ENCODE peak calls at places on chromosomes 16 and 17, in four cellular contexts. U, Y, K and I are unnamed samples.
A peak's percentile ranks its signal among the peaks of the same experiment; 100 is the strongest.

GRCh38 chr16:84121007-84121406 is 4.3 kb upstream of the MBTPS1 start:
- DNase-seq in Y (no peak), K (no peak), U (no peak), I (no peak)

GRCh38 chr17:64441772-64442549 is 7.0 kb upstream of the MILR1 start:
- DNase-seq in Y (peak; percentile 30), U (no peak), K (no peak), I (peak; percentile 95)

GRCh38 chr16:4556580-4556979 is 440 bp downstream of the C16orf96 start:
- DNase-seq in U (no peak), K (no peak), Y (no peak), I (no peak)

GRCh38 chr17:63258785-63259184 is 187.3 kb downstream of the CYB561 start:
- DNase-seq in U (no peak), Y (no peak), K (no peak), I (no peak)

GRCh38 chr17:70144260-70144846 is 25.0 kb upstream of the KCNJ2 start:
- DNase-seq in K (no peak), U (peak; percentile 24), Y (no peak), I (no peak)

GRCh38 chr16:56438042-56438441 is 12.7 kb upstream of the AMFR start:
- DNase-seq in K (no peak), U (no peak), Y (no peak), I (no peak)

GRCh38 chr17:46978489-46979022 is 497 bp downstream of the RPRML start:
- DNase-seq in U (peak; percentile 60), K (peak; percentile 81), Y (no peak), I (peak; percentile 32)

GRCh38 chr17:44389723-44390202 is 314 bp upstream of the ITGA2B start:
- DNase-seq in Y (no peak), U (no peak), K (peak; percentile 29), I (no peak)

GRCh38 chr16:23949630-23950290 is 114.0 kb downstream of the PRKCB start:
- DNase-seq in Y (no peak), K (peak; percentile 80), U (no peak), I (no peak)

GRCh38 chr16:55651841-55652824 is 3.7 kb upstream of the SLC6A2 start:
- DNase-seq in Y (no peak), U (no peak), K (no peak), I (no peak)

GRCh38 chr16:14579266-14579665 is 50.8 kb downstream of the PARN start:
- DNase-seq in U (no peak), K (no peak), Y (no peak), I (no peak)

GRCh38 chr16:24950275-24950674 is 64.9 kb downstream of the ARHGAP17 start:
- DNase-seq in Y (no peak), K (no peak), U (no peak), I (no peak)

GRCh38 chr17:79146562-79146961 is 71.9 kb downstream of the ENGASE start:
- DNase-seq in K (no peak), Y (no peak), U (no peak), I (no peak)

GRCh38 chr17:28256881-28257280 is 62.1 kb upstream of the TMEM97 start:
- DNase-seq in Y (no peak), U (no peak), K (no peak), I (no peak)

GRCh38 chr17:43380307-43380706 is 18.5 kb upstream of the ARL4D start:
- DNase-seq in U (no peak), K (no peak), Y (no peak), I (no peak)

GRCh38 chr17:42288985-42289862 is 926 bp downstream of the STAT5A start:
- DNase-seq in K (peak; percentile 86), Y (peak; percentile 61), U (no peak), I (no peak)

GRCh38 chr17:82302991-82303943 is 14.1 kb downstream of the CD7 start:
- DNase-seq in K (no peak), Y (no peak), U (no peak), I (peak; percentile 38)

GRCh38 chr17:3639981-3640596 is 3.5 kb downstream of the CTNS start:
- DNase-seq in Y (peak; percentile 48), K (no peak), U (peak; percentile 22), I (no peak)

GRCh38 chr17:67487506-67487905 is 110.4 kb downstream of the PITPNC1 start:
- DNase-seq in U (no peak), K (no peak), Y (no peak), I (no peak)

GRCh38 chr16:49455181-49455990 is 81.8 kb downstream of the C16orf78 start:
- DNase-seq in Y (no peak), U (no peak), K (no peak), I (no peak)

GRCh38 chr16:60553316-60553801 is 1482.9 kb downstream of the CDH8 start:
- DNase-seq in K (no peak), U (peak; percentile 77), Y (no peak), I (no peak)

GRCh38 chr17:82361885-82362633 is 3.0 kb downstream of the TEX19 start:
- DNase-seq in U (no peak), K (no peak), Y (no peak), I (no peak)

GRCh38 chr17:44828919-44829557 is 1.0 kb downstream of the GJC1 start:
- DNase-seq in K (no peak), Y (no peak), U (no peak), I (peak; percentile 61)

GRCh38 chr16:71426880-71427615 is 14.8 kb downstream of the TLE7 start:
- DNase-seq in K (no peak), Y (no peak), U (no peak), I (no peak)

GRCh38 chr16:24689128-24689527 is 40.3 kb upstream of the TNRC6A start:
- DNase-seq in K (no peak), Y (no peak), U (peak; percentile 63), I (peak; percentile 18)

GRCh38 chr17:14464741-14465140 is 163.9 kb downstream of the HS3ST3B1 start:
- DNase-seq in U (no peak), K (no peak), Y (no peak), I (peak; percentile 88)

DNA sequence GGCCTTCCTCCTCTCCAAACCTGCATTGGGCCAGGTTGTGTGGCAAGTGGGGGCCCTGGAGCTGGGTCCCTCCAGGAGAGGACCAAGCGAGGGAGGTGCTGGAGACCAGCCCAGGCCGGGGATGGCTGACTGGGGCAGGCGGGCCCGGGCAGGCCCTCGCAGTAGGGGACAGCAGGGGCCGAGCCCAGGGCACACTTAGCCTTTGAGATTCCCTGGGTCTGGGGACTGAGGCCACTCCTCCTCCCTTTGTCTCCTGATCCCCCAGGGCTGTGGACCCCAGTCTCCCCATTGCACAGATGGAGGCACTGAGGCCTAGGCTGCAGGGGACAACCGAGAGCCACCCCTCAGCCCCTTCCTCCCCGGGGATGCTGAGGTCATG is 5.2 kb downstream of the FOXJ1 start:
- DNase-seq in U (no peak), K (no peak), Y (no peak), I (no peak)
- H3K9me3 ChIP-seq in U (no peaks in the 10 kb centered on the region), K (no peaks in the 10 kb centered on the region), Y (no peaks in the 10 kb centered on the region), I (no peaks in the 10 kb centered on the region)

GRCh38 chr17:57341611-57342010 is 85.3 kb downstream of the MSI2 start:
- DNase-seq in U (no peak), Y (no peak), K (no peak), I (no peak)

GRCh38 chr17:57342141-57342540 is 85.8 kb downstream of the MSI2 start:
- DNase-seq in Y (no peak), U (no peak), K (no peak), I (no peak)

GRCh38 chr17:57343717-57344116 is 87.4 kb downstream of the MSI2 start:
- DNase-seq in U (no peak), K (no peak), Y (no peak), I (no peak)

GRCh38 chr17:57344261-57344660 is 87.9 kb downstream of the MSI2 start:
- DNase-seq in U (no peak), Y (no peak), K (no peak), I (no peak)

DNA sequence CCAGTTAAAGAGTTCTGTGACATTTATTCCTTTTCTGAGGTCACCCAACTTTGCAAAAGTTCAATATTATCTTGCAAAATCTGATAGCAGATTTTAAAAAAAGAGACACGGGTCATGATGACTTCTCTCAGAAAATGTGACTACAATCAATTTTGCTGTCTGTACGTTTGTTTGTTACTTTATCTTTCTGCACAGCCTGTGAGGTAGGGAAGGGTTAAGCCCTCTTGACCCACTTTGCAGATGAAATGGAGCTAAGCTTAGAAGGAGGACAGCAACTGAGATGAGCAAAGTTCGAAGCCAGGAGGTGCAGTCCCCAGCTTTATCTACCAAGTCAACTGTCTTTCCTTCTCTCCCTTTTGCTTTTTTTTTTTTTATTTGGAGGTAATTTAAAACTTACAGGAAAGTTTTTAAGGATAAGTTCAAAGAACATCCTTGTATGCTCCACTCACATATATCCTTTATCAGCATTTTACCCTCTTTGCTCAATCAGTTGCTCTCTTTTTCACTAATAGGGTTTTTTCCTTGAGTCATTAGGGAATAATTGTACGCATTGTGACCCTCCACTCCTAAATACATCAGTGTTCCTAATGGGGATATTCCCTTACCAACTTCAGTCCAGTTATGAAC is 86.8 kb downstream of the MSI2 start:
- DNase-seq in U (no peak), K (no peak), Y (no peak), I (no peak)
- H3K27ac ChIP-seq in U (no peak overlapping the region), K (peak overlapping the region; percentile 16), Y (no peak overlapping the region), I (no peak overlapping the region)

GRCh38 chr17:61701978-61702377 is 111.0 kb upstream of the NACA2 start:
- DNase-seq in U (no peak), Y (no peak), K (no peak), I (no peak)

GRCh38 chr17:61699694-61700093 is 108.7 kb upstream of the NACA2 start:
- DNase-seq in K (no peak), U (no peak), Y (no peak), I (no peak)

GRCh38 chr17:61700252-61700651 is 109.2 kb upstream of the NACA2 start:
- DNase-seq in U (no peak), K (no peak), Y (no peak), I (no peak)

GRCh38 chr17:61702450-61702849 is 111.4 kb upstream of the NACA2 start:
- DNase-seq in K (no peak), U (no peak), Y (no peak), I (no peak)

GRCh38 chr17:61701334-61701733 is 110.3 kb upstream of the NACA2 start:
- DNase-seq in Y (no peak), U (no peak), K (no peak), I (no peak)
- H3K9me3 ChIP-seq in Y (no peaks in the 10 kb centered on the region), U (peaks cover 47% of the 10 kb centered on the region), K (peaks cover 33% of the 10 kb centered on the region), I (peaks cover 32% of the 10 kb centered on the region)

GRCh38 chr17:57909548-57909947 is 45.7 kb downstream of the CUEDC1 start:
- DNase-seq in K (no peak), Y (no peak), U (no peak), I (no peak)
- H3K27ac ChIP-seq in K (no peak overlapping the region), Y (no peak overlapping the region), U (no peak overlapping the region), I (no peak overlapping the region)